ENCODE peak calls at places on chromosome 12, in five cellular contexts. C is tibial nerve, B is ovary, L is sigmoid colon, J is A549. D is an unnamed sample.

GRCh38 chr12:123573870-123574269 is 10.5 kb upstream of the TMED2 start:
- DNase-seq in L (no peak), J (no peak), C (no peak), B (no peak), D (no peak)

GRCh38 chr12:85835417-85835809 is 796 bp downstream of the RASSF9 start:
- DNase-seq in L (no peak), B (no peak), C (no peak), J (no peak), D (no peak)

GRCh38 chr12:131315601-131316000 is 361.9 kb downstream of the ADGRD1 start:
- DNase-seq in C (no peak), B (no peak), L (no peak), J (no peak), D (no peak)

GRCh38 chr12:26918321-26919215 is 19.2 kb downstream of the INTS13 start:
- DNase-seq in C (no peak), L (no peak), J (no peak), B (no peak), D (no peak)

GRCh38 chr12:47832263-47832933 is 12.7 kb upstream of the HDAC7 start:
- DNase-seq in B (no peak), C (no peak), L (no peak), J (no peak), D (no peak)

GRCh38 chr12:26275313-26276257 is 80.2 kb downstream of the SSPN start:
- DNase-seq in J (no peak), C (no peak), L (no peak), B (no peak), D (no peak)

GRCh38 chr12:80565276-80565675 is 121.2 kb downstream of the PTPRQ start:
- DNase-seq in L (no peak), B (no peak), J (no peak), C (no peak), D (no peak)

GRCh38 chr12:11970155-11970520 is 100.6 kb upstream of the BCL2L14 start:
- DNase-seq in J (no peak), C (no peak), L (no peak), B (no peak), D (no peak)

GRCh38 chr12:76535170-76535569 is 24.4 kb downstream of the OSBPL8 start:
- DNase-seq in B (no peak), C (no peak), J (no peak), L (no peak), D (no peak)

GRCh38 chr12:104292872-104293794 is 10.4 kb upstream of the EID3 start:
- DNase-seq in L (no peak), C (no peak), J (no peak), B (no peak), D (no peak)

GRCh38 chr12:113174461-113175384 is 10.6 kb downstream of the DDX54 start:
- DNase-seq in L (no peak), C (peak; percentile 82), J (peak; percentile 88), B (peak; percentile 85), D (peak; percentile 79)

GRCh38 chr12:114306646-114307045 is 99.3 kb downstream of the TBX5 start:
- DNase-seq in L (no peak), J (no peak), B (no peak), C (no peak), D (no peak)

GRCh38 chr12:11600199-11600598 is 49.3 kb upstream of the ETV6 start:
- DNase-seq in L (no peak), B (no peak), J (no peak), C (no peak), D (no peak)

GRCh38 chr12:70180140-70180539 is 63.1 kb upstream of the CNOT2 start:
- DNase-seq in L (no peak), C (no peak), J (no peak), B (no peak), D (no peak)

GRCh38 chr12:89481218-89481914 is 43.2 kb downstream of the GALNT4 start:
- DNase-seq in L (no peak), C (no peak), J (no peak), B (no peak), D (no peak)

GRCh38 chr12:113766880-113767878 is 198.9 kb downstream of the RBM19 start:
- DNase-seq in C (no peak), B (no peak), L (no peak), J (peak; percentile 80), D (no peak)

DNA sequence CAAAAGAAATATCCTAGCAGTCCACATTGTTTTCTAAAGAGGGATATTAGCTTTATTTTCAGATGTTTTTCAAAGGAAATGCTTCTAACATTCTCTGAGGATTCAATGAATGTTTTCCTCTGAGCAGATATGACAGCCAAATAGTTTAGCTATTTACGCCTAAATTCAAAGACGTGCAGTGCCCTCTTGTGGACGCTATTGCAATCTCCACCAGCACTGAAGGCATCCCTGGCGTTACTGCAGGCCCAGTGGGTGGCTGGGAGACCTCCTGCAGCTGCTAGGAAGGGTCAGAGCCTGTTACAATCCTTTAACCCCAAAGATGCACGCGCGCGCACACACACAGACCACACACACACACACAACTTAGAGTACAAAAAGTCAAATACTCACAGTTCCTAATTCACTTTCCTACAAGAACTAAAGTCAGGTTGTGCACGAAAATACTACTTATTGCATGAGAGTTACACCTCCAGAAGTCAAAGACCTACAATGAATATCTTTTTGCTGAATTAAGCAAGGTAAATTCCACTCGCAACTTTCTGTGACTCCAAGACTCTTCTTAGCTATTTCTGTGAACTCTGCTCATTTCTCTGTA is 589.3 kb upstream of the TMEM132C start:
- DNase-seq in L (peak; percentile 70), B (peak; percentile 70), J (peak; percentile 36), C (peak; percentile 85), D (peak; percentile 77)
- TF ChIP-seq EP300 in L (no peak), B (no peak), J (no peak), C (peak; percentile 10), D (no peak)

GRCh38 chr12:118136559-118137003 is 657 bp downstream of the PEBP1 start:
- DNase-seq in J (peak; percentile 25), B (peak; percentile 69), L (peak; percentile 75), C (peak; percentile 38), D (peak; percentile 50)

GRCh38 chr12:118140825-118141224 is 4.9 kb downstream of the PEBP1 start:
- DNase-seq in C (no peak), J (no peak), B (no peak), L (no peak), D (no peak)

GRCh38 chr12:118137148-118137678 is 1.3 kb downstream of the PEBP1 start:
- DNase-seq in B (no peak), J (no peak), C (no peak), L (no peak), D (no peak)

DNA sequence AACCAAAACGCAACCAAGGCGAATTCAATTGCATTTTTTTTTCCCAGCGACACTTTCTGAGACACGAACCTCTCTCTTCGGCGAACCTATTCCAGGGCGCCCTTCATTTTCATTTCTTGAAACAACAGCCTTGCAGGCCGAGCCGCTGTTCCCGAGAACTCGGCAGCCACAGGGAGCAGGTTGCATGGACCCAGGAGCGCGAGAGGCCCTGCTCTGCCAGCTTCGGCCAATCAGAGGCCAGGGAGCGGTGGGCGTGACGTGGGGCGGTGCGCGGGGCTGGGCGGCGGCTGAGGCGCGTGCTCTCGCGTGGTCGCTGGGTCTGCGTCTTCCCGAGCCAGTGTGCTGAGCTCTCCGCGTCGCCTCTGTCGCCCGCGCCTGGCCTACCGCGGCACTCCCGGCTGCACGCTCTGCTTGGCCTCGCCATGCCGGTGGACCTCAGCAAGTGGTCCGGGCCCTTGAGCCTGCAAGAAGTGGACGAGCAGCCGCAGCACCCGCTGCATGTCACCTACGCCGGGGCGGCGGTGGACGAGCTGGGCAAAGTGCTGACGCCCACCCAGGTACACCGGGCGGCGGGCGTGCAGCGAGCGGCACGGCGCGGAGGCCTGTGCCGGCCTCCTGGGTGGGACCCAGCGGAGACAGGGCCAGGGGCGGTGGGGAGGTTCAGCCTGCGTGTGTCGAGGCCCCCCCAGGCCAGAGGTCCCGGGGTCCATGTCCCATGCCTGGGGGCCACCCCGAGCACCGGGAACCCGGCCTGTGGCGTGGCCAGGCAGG is at the start of gene PEBP1:
- DNase-seq in J (peak; percentile 96), L (peak; percentile 97), C (peak; percentile 94), B (peak; percentile 96), D (peak; percentile 96)
- TF ChIP-seq EP300 in J (no peak), L (no peak), C (peak; percentile 98), B (no peak), D (no peak)

DNA sequence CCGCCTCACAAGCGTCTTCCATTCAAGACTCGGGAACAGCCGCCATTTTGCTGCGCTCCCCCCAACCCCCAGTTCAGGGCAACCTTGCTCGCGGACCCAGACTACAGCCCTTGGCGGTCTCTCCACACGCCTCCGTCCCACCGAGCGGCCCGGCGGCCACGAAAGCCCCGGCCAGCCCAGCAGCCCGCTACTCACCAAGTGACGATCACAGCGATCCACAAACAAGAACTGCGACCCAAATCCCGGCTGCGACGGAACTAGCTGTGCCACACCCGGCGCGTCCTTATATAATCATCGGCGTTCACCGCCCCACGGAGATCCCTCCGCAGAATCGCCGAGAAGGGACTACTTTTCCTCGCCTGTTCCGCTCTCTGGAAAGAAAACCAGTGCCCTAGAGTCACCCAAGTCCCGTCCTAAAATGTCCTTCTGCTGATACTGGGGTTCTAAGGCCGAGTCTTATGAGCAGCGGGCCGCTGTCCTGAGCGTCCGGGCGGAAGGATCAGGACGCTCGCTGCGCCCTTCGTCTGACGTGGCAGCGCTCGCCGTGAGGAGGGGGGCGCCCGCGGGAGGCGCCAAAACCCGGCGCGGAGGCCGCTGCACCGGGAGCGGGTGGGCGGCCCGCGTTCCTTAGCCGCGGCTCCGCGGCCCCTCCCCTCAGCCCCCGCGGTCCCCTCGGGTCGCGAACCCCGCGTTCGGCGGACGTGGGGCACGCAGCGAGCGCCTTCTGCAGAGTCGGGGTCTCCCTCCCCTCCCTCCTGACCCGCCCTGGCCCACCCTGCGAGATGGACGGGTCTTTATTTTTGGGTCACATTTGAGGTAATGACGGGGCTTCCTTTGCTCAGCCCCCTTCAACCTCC is at the start of gene UBC:
- DNase-seq in B (peak; percentile 93), C (peak; percentile 96), J (no peak), L (peak; percentile 98), D (peak; percentile 93)
- TF ChIP-seq EP300 in B (peak; percentile 80), C (peak; percentile 100), J (peak; percentile 42), L (peak; percentile 89), D (peak; percentile 79)

DNA sequence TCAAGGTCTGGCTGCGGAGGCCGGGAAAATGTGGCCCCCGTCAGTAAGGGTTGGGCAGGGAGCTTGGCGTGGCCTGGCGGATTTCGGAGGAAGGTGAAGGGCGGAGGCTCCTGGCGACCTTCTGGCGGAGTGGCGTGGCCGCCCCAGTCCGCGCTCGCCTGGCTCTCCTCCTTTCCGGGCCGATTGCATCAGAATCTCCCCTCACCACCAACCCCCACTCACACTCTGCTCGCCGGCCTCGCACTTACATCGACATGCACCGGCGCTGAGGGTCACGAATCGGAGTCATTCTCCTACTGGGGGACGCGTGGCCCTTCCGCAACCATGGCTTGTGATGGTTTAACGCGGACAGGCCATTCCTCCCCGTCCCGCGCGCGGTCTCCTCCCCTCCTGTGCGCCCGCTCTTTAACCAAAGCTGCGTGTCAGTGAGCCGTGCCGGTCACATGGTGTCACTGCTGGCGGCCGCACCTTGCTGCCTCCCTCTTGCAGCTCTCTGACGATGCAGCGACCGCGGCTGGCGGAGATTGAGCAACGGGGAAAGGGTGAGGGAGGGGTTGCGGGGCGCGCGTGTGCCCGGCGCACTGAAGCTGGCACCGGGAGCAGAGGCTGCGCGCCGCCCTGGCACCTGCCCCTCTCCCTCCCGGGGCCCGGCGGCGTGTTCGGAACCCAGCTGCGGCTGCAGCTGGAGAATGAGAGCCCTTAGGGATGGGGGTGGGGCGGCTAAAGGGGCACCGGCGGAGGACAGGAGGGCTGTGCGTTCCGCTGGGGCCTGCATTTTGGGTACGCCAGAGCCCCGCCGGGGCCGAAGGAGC is at the start of gene SLC38A1:
- DNase-seq in C (peak; percentile 62), B (peak; percentile 73), J (peak; percentile 88), L (peak; percentile 97), D (peak; percentile 88)
- TF ChIP-seq EP300 in C (peak; percentile 64), B (no peak), J (no peak), L (peak; percentile 36), D (no peak)

D was measured in stomach.